ENCODE peak calls at places on chromosomes 12 and 14, in five cellular contexts. R is GM23338; B is IMR-90; X is CD8-positive, alpha-beta T cell; E is esophagus squamous epithelium. D is an unnamed sample.

GRCh38 chr12:69284131-69284530 is 44.8 kb downstream of the CPSF6 start:
- DNase-seq in B (peak), X (peak), R (peak), E (no peak), D (no peak)

GRCh38 chr12:23099104-23099503 is 474.1 kb downstream of the ETNK1 start:
- DNase-seq in X (no peak), R (peak), B (no peak), E (no peak), D (no peak)

GRCh38 chr14:95254356-95254755 is 65.4 kb downstream of the CLMN start:
- DNase-seq in B (no peak), X (no peak), E (no peak), R (no peak), D (no peak)

GRCh38 chr14:77707355-77707723 is 484 bp downstream of the ALKBH1 start:
- DNase-seq in B (peak), E (no peak), X (peak), R (peak), D (peak)

GRCh38 chr14:40003773-40004172 is 571.5 kb upstream of the FBXO33 start:
- DNase-seq in X (no peak), R (no peak), B (no peak), E (no peak), D (no peak)

GRCh38 chr12:121453022-121453360 is 53.1 kb downstream of the RNF34 start:
- DNase-seq in X (no peak), B (no peak), E (no peak), R (no peak), D (no peak)

GRCh38 chr14:93940437-93940836 is 13.3 kb downstream of the FAM181A start:
- DNase-seq in X (no peak), R (no peak), E (no peak), B (no peak), D (no peak)

GRCh38 chr14:73567365-73567764 is 1.6 kb upstream of the ACOT2 start:
- DNase-seq in R (no peak), E (no peak), X (no peak), B (no peak), D (no peak)

GRCh38 chr12:65123435-65124063 is 2.4 kb upstream of the WIF1 start:
- DNase-seq in R (peak), X (no peak), E (no peak), B (peak), D (no peak)

GRCh38 chr14:74585406-74586335 is 26.4 kb downstream of the LTBP2 start:
- DNase-seq in B (no peak), X (no peak), R (no peak), E (no peak), D (no peak)

GRCh38 chr14:94481468-94482131 is 5.6 kb upstream of the SERPINA9 start:
- DNase-seq in R (no peak), X (no peak), B (peak), E (no peak), D (peak)

GRCh38 chr14:101120636-101121398 is 217.3 kb upstream of the RTL1 start:
- DNase-seq in X (no peak), R (no peak), E (no peak), B (no peak), D (no peak)

GRCh38 chr14:68810173-68811153 is 17.6 kb upstream of the ZFP36L1 start:
- DNase-seq in E (no peak), R (no peak), X (no peak), B (no peak), D (no peak)

GRCh38 chr14:104318558-104319488 is 180.4 kb downstream of the KIF26A start:
- DNase-seq in X (no peak), R (no peak), B (no peak), E (no peak), D (no peak)

DNA sequence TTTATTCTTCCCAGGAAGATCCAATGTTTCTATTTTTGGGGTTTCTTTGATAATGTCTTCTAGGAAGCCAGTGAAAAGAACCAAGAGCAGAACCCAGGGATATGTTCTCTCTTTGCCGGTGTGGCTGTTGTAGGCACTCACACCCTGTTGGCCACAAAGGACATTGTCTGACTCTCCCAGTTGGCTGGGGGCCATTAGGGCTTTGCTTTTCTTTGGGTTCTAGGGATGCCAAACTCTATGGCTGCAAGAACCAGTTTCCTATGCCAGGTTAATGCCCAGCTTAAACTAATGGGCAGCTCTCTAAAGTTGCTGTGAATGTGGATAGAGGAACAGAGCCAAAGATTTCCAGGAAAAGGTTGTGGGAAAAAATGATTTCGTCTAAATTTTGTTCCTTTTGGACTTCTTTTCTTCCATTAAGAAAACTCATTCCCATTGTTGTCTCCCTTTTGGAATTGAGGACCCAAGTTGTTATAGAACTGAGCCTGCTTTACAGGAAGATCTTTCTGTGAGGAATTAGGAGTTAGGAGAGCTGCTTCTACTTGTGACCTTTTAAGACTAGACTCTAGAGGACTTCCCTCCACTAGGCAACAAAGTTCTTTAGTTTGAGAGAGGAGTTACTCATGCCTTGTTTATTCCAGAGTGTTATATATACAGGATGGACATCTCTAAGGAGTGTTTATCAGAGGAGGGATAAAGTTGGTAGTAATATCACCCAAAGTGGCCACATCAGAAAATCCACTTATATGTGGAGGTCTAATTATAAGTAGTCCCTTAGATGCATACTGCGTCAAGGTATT is 13.1 kb downstream of the COPZ1 start:
- DNase-seq in X (no peak), E (no peak), B (peak), R (no peak), D (no peak)
- H3K4me3 ChIP-seq in X (no peak), E (no peak), B (no peak), R (no peak), D (no peak)

GRCh38 chr12:6767592-6768384 is 1.6 kb downstream of the PTMS start:
- DNase-seq in E (no peak), B (peak), X (no peak), R (peak), D (no peak)
- H3K4me3 ChIP-seq in E (peak), B (peak), X (no peak), R (peak), D (peak)

GRCh38 chr12:111597731-111598636 is 1.1 kb downstream of the ATXN2 start:
- DNase-seq in R (peak), B (no peak), X (peak), E (no peak), D (no peak)

GRCh38 chr12:111602348-111602747 is 3.2 kb upstream of the ATXN2 start:
- DNase-seq in B (no peak), R (no peak), X (no peak), E (no peak), D (no peak)

GRCh38 chr12:111598637-111599458 is at the start of gene ATXN2:
- DNase-seq in R (peak), B (no peak), X (peak), E (no peak), D (no peak)

GRCh38 chr12:111599459-111600295 is 562 bp upstream of the ATXN2 start:
- DNase-seq in X (peak), R (peak), E (peak), B (peak), D (peak)

GRCh38 chr12:111600296-111600562 is 1.1 kb upstream of the ATXN2 start:
- DNase-seq in R (no peak), E (no peak), X (no peak), B (no peak), D (no peak)
- H3K4me3 ChIP-seq in R (peak), E (peak), X (peak), B (peak), D (peak)

DNA sequence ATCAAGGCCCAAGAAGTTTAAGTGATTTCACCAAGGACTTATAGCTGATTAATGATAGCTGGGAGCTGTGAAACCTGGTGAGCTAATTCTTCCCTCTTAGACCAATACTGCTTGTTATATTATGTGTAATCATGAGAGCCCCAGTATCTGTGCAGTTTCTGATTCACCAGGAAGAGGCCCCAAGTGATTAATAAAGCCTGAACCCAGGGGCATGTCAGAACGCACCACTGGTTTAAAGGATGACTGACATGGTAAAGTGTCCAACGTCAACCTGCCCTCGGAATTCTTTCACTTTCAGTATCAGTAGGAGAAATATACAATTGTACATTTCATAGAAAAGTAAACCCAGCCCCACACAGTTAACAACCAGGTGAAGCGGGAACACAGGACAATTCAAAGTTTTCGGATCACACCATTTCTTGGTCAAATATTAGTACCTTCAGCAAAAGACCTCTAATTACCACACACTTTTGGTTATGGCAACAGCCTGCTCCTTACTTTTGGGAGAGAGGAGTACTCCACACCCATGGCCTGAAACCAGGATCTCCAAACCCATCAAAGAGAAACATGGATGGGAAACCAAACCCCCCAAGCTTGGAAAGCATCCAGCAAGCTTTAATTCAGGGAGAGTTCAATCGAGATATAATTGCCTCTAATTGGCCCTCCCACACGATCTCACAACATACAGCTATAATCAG is 28.5 kb downstream of the TMCC3 start:
- DNase-seq in X (no peak), E (no peak), R (no peak), B (peak), D (no peak)
- H3K4me3 ChIP-seq in X (no peak), E (peak), R (no peak), B (no peak), D (no peak)

DNA sequence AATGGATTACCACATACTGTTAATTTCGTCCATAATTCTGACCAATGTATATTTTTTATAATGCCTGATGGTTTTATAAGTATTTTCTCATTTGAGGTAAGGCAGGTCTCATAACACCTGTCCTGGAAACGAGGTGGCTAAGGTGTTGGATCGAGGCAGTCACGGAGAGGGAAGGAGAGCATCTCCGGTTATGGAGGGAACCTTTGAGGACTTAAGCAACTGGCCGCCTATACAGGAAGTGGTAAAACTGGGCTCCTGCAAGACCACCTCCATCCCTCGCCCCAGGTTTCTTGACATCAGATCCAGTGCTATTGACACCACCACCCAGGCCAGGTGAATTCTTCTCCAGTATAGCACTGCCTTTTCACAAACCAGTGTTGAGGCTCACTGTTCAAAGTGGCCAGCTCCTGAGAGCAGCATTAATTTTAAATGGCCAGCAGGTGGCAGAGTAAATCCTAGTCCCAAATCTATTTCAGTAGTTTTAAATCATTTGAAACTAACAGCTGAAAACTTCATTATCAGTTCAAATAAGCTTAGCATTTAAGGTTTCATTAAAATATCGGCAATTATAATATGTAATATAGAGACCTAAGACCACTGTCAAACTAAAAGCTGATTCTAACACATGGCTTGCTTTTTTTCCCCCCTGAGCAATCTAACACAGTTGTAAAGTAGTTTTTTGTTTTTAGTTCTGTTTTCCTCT is 100.8 kb downstream of the PPM1A start:
- DNase-seq in B (peak), R (peak), E (no peak), X (no peak), D (peak)
- H3K4me3 ChIP-seq in B (no peak), R (no peak), E (no peak), X (no peak), D (no peak)

DNA sequence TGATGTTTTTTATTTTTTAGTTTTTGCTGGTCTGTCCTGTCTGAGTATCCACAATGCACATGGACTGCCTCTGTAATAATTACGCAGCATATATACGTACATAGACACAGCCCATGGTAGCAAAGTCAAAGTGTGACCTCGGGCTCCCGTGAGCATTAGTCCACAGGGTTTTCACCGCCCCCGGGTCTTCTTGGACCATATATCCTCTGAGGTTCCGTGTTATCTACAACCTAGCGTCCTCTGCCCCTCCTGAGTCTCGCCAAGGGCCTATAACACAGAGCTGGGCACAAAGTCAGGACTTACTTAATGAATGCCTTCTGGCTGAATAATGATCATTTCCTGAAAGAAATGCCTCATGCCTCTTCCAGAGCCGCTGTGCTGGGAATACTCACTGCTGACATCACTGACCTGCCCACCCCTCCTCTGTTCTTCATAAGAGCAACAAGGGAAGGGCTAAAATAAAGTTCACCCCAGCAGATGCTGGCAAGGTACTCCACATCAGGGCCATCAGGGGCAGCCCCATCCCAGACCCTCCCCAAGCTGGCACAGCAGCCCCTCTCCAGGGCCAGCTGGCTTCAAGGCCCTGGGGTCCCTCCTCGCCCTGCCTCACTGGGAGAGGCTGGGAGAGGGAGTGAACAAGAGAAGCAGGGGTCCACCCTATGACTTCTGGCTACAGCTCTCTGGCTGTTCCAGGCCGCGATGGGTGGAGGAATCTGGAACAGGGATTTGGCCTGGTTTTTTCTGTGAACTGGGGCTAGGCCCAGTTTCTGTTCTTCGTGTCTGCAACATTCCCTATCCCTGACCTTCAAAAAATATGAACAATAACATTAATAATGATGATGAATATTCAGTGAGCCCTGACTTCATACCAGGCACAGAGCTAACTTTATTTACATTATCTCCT is 7.9 kb downstream of the HDAC7 start:
- DNase-seq in E (no peak), B (peak), X (no peak), R (no peak), D (peak)
- H3K4me3 ChIP-seq in E (peak), B (no peak), X (peak), R (peak), D (peak)

DNA sequence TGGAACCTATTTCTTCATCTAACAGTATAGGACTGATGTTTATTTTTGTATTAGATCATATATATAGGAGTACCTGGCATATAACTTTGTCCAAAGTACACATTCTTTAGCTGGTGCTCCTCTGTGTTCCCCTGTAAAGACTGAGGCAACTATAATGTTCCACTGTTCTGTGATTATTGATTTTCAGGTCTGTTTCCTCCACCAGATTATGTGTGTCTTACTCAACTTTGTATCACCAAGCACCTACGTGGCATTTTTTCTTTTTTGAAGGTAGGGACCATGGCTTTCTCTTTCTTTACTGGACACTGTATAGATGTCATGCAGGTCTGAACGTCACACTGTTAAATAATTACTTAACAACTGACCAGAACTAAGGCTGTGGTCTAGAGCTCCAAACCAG is 29.3 kb downstream of the BICD1 start:
- DNase-seq in E (no peak), B (no peak), X (no peak), R (no peak), D (no peak)
- H3K4me3 ChIP-seq in E (no peak), B (no peak), X (no peak), R (no peak), D (no peak)